ENCODE peak calls at places on chromosomes 11 and 22, in eight cellular contexts. L, E, R, T, K, J, X and H are unnamed samples. For H3K4me1, the result is how much of the 10 kb centered on the place peaks cover.

GRCh38 chr11:42049650-42050049 is 590.2 kb upstream of the LRRC4C start:
- DNase-seq in T (no peak), R (no peak), X (no peak), J (no peak), E (no peak), K (no peak), L (no peak), H (no peak)

GRCh38 chr11:1975185-1975584 is 22.5 kb downstream of the H19 start:
- DNase-seq in R (no peak), L (no peak), X (no peak), E (no peak), K (no peak), J (no peak), T (no peak), H (no peak)

GRCh38 chr22:20430641-20431519 is 6.7 kb downstream of the SCARF2 start:
- DNase-seq in J (peak), K (peak), T (peak), R (peak), E (peak), X (peak), L (peak), H (peak)

GRCh38 chr11:295351-296205 is 3.7 kb downstream of the IFITM5 start:
- DNase-seq in E (peak), K (no peak), T (no peak), L (no peak), X (no peak), J (no peak), R (no peak), H (peak)

GRCh38 chr22:40401532-40401931 is 31.1 kb downstream of the SGSM3 start:
- DNase-seq in E (peak), T (no peak), K (no peak), L (no peak), X (no peak), J (no peak), R (no peak), H (no peak)

GRCh38 chr11:130071211-130071712 is 1.6 kb downstream of the APLP2 start:
- DNase-seq in J (no peak), K (peak), X (peak), T (no peak), E (no peak), R (peak), L (no peak), H (no peak)

GRCh38 chr22:28341001-28341400 is 338.6 kb downstream of the TTC28 start:
- DNase-seq in K (no peak), R (peak), E (no peak), T (no peak), L (no peak), J (no peak), X (peak), H (no peak)

GRCh38 chr11:59175104-59175503 is 3.2 kb downstream of the DTX4 start:
- DNase-seq in K (no peak), R (no peak), E (peak), T (no peak), L (no peak), X (no peak), J (no peak), H (no peak)

GRCh38 chr22:41822289-41823057 is 10.4 kb upstream of the SREBF2 start:
- DNase-seq in K (peak), L (peak), T (no peak), X (peak), R (peak), E (no peak), J (no peak), H (no peak)

GRCh38 chr11:64928957-64929356 is 4.5 kb downstream of the PPP2R5B start:
- DNase-seq in E (no peak), J (no peak), K (no peak), R (no peak), X (no peak), L (no peak), T (no peak), H (no peak)

GRCh38 chr22:41152902-41153301 is 52.2 kb upstream of the L3MBTL2 start:
- DNase-seq in R (no peak), K (no peak), E (no peak), T (no peak), J (no peak), L (no peak), X (no peak), H (no peak)

GRCh38 chr11:6096417-6096816 is 11.1 kb upstream of the OR56B4 start:
- DNase-seq in X (peak), K (no peak), R (no peak), E (no peak), L (no peak), T (no peak), J (no peak), H (no peak)

GRCh38 chr11:48169706-48170105 is 46.9 kb upstream of the OR4B1 start:
- DNase-seq in L (no peak), E (no peak), T (no peak), J (no peak), X (no peak), R (no peak), K (no peak), H (no peak)

GRCh38 chr11:124920870-124921609 is 2.0 kb downstream of the HEPN1 start:
- DNase-seq in E (peak), L (peak), J (peak), K (peak), T (peak), R (no peak), X (peak), H (peak)

GRCh38 chr11:66734215-66734614 is 5.2 kb upstream of the SPTBN2 start:
- DNase-seq in E (no peak), X (no peak), K (no peak), L (no peak), J (no peak), R (no peak), T (no peak), H (no peak)

GRCh38 chr22:17846326-17846992 is 72.2 kb upstream of the BID start:
- DNase-seq in E (no peak), J (peak), K (no peak), T (no peak), R (no peak), X (peak), L (no peak), H (peak)

GRCh38 chr11:131512228-131512627 is 141.8 kb downstream of the NTM start:
- DNase-seq in K (no peak), R (no peak), T (no peak), X (no peak), J (no peak), L (no peak), E (no peak), H (no peak)
- H3K4me1 ChIP-seq in K (under half), R (under half), T (under half), X (under half), J (under half), L (under half), E (under half), H (under half)

GRCh38 chr22:24433868-24434471 is 6.6 kb downstream of the ADORA2A start:
- DNase-seq in T (peak), J (no peak), X (peak), L (no peak), E (no peak), R (peak), K (no peak), H (peak)
- H3K4me3 ChIP-seq in T (no peak), J (no peak), X (no peak), L (no peak), E (no peak), R (no peak), K (no peak), H (no peak)

DNA sequence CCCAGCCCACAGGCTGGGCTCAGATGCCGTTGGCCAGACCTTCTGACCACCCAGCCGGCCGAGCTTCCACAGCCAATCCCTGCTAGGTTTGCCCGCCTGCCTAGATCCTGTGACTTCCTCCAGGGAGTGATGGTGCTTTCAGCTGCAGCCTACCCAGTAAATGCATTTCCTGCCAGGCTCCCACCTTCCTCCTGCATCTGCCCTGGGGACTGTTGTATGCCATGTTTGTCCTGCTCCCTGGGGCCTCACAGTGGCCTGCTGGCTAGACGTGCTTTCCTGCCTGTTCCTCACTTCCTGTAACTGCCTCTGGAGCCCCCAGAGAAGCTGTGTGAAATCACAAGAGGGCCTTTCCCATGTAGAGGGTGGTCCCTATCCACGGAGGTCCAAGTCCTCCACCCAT is 86.2 kb downstream of the GALNT18 start:
- DNase-seq in R (no peak), E (no peak), T (no peak), K (no peak), X (no peak), L (no peak), J (peak), H (no peak)
- H3K4me1 ChIP-seq in R (under half), E (half or more), T (under half), K (under half), X (under half), L (under half), J (under half), H (half or more)

DNA sequence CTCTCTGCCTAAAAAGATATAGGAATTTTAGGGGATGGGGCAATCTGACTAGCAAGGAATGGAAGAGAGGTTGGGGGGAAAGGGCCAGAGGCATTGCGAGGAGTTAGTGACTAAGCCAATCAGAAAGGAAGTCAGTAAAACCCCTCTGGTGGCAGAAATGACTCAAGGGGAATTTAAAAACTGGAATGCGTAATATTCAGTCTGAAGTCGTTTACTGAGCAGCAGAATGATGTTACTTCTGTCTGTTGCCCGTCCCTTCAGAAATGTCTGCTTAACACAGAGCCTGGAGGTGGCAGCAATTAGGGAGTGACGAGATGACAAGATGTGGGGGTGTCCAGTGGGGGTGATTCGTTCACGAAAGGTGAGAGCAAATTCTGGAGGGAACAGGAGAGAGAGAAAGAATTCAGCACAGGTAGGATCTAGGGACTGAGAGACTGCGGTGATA is 107.7 kb upstream of the CLMP start:
- DNase-seq in J (no peak), L (no peak), K (no peak), X (peak), R (peak), T (no peak), E (no peak), H (no peak)
- H3K4me3 ChIP-seq in J (no peak), L (no peak), K (no peak), X (peak), R (no peak), T (no peak), E (no peak), H (no peak)

GRCh38 chr11:117179048-117179999 is 781 bp downstream of the SIDT2 start:
- DNase-seq in T (peak), L (peak), R (peak), K (peak), J (peak), E (peak), X (peak), H (no peak)
- H3K4me1 ChIP-seq in T (under half), L (under half), R (under half), K (under half), J (under half), E (under half), X (under half), H (under half)

GRCh38 chr11:72070486-72070885 is 9.9 kb downstream of the NUMA1 start:
- DNase-seq in K (no peak), X (no peak), T (no peak), J (no peak), R (no peak), L (no peak), E (no peak), H (no peak)

GRCh38 chr11:72069200-72069599 is 11.1 kb downstream of the NUMA1 start:
- DNase-seq in L (no peak), R (no peak), J (no peak), K (no peak), X (peak), E (no peak), T (no peak), H (no peak)

GRCh38 chr11:72067676-72068075 is 12.7 kb downstream of the NUMA1 start:
- DNase-seq in L (no peak), K (no peak), X (no peak), E (no peak), R (no peak), T (no peak), J (no peak), H (no peak)

GRCh38 chr11:72072348-72072747 is 8.0 kb downstream of the NUMA1 start:
- DNase-seq in J (no peak), T (no peak), L (no peak), X (peak), R (peak), E (no peak), K (no peak), H (no peak)

DNA sequence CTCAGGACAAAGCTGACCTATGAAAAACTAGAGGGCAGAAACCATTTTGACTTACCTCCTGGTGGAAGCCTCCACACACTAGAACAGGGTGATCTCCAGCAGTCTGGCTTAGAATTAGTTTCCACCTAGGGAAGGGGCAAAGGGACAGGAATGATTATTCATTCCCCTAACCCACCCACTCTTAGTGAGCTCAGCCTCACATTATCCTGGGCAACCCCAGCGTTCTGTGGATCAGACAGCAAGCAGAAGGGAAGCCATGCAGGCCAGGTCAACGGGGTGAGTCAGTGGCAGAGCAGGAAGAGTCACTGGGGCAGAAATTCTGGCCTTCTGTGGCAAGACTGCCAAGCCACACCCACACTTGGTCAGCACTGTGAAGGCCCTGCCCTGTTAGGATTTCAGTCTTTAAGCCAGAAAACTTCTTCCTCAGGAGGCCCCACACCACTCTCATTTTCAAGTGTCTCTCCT is 10.5 kb downstream of the NUMA1 start:
- DNase-seq in L (peak), K (peak), J (peak), T (peak), X (peak), E (peak), R (peak), H (peak)
- H3K4me3 ChIP-seq in L (no peak), K (no peak), J (no peak), T (no peak), X (peak), E (peak), R (peak), H (no peak)